ENCODE peak calls at places on chromosome 7, in five cellular contexts. J is body of pancreas, I is GM12865, Y is skeletal muscle cell, L is H7. E is an unnamed sample.

GRCh38 chr7:124784879-124785818 is 19.6 kb upstream of the GPR37 start:
- DNase-seq in Y (peak; percentile 10), I (peak; percentile 55), J (peak; percentile 70), L (peak; percentile 52), E (no peak)

GRCh38 chr7:6175642-6176041 is 96.8 kb downstream of the CYTH3 start:
- DNase-seq in L (no peak), J (no peak), I (no peak), Y (peak; percentile 30), E (no peak)

GRCh38 chr7:81791578-81792524 is 22.0 kb upstream of the HGF start:
- DNase-seq in I (peak; percentile 37), J (no peak), Y (no peak), L (no peak), E (no peak)

GRCh38 chr7:1725766-1726630 is 55.9 kb downstream of the ELFN1 start:
- DNase-seq in L (no peak), J (no peak), Y (no peak), I (no peak), E (no peak)

GRCh38 chr7:36308031-36308430 is 81.6 kb upstream of the ANLN start:
- DNase-seq in Y (no peak), I (no peak), L (no peak), J (no peak), E (no peak)

GRCh38 chr7:113085781-113086390 is 741 bp downstream of the GPR85 start:
- DNase-seq in J (no peak), I (no peak), Y (no peak), L (peak; percentile 1), E (no peak)

GRCh38 chr7:106139253-106140251 is 27.4 kb upstream of the SYPL1 start:
- DNase-seq in L (no peak), I (no peak), Y (peak; percentile 54), J (no peak), E (no peak)

GRCh38 chr7:108875139-108875538 is 305.5 kb downstream of the DNAJB9 start:
- DNase-seq in Y (peak; percentile 1), L (peak; percentile 41), J (no peak), I (peak; percentile 59), E (no peak)

GRCh38 chr7:41003031-41003925 is 699.6 kb downstream of the INHBA start:
- DNase-seq in I (peak; percentile 64), J (no peak), Y (no peak), L (peak; percentile 30), E (no peak)

GRCh38 chr7:34184466-34184865 is 279.1 kb downstream of the BMPER start:
- DNase-seq in Y (no peak), I (no peak), L (peak; percentile 41), J (no peak), E (no peak)

GRCh38 chr7:99197498-99197897 is 10.4 kb downstream of the KPNA7 start:
- DNase-seq in Y (no peak), L (no peak), J (no peak), I (no peak), E (no peak)

GRCh38 chr7:69622014-69622818 is 23.9 kb downstream of the AUTS2 start:
- DNase-seq in L (no peak), I (no peak), J (no peak), Y (no peak), E (no peak)

GRCh38 chr7:144606231-144606630 is 202.7 kb upstream of the NOBOX start:
- DNase-seq in Y (no peak), I (no peak), J (no peak), L (no peak), E (no peak)

GRCh38 chr7:6542368-6542767 is 8.9 kb downstream of the GRID2IP start:
- DNase-seq in L (no peak), Y (no peak), I (no peak), J (no peak), E (no peak)

GRCh38 chr7:36072620-36073019 is 80.4 kb upstream of the EEPD1 start:
- DNase-seq in I (no peak), Y (no peak), L (no peak), J (no peak), E (no peak)

GRCh38 chr7:91089382-91089963 is 174.8 kb upstream of the FZD1 start:
- DNase-seq in J (no peak), Y (no peak), I (peak; percentile 43), L (no peak), E (no peak)

GRCh38 chr7:3272691-3273141 is 28.3 kb upstream of the SDK1 start:
- DNase-seq in L (no peak), J (peak; percentile 16), I (no peak), Y (peak; percentile 53), E (no peak)

GRCh38 chr7:132756482-132756990 is 180.3 kb upstream of the PLXNA4 start:
- DNase-seq in L (no peak), Y (no peak), J (no peak), I (no peak), E (no peak)

GRCh38 chr7:132758983-132759382 is 182.7 kb upstream of the PLXNA4 start:
- DNase-seq in Y (no peak), I (no peak), J (no peak), L (no peak), E (no peak)

GRCh38 chr7:132752431-132752830 is 176.2 kb upstream of the PLXNA4 start:
- DNase-seq in Y (no peak), L (no peak), J (no peak), I (no peak), E (no peak)

GRCh38 chr7:132757778-132758177 is 181.5 kb upstream of the PLXNA4 start:
- DNase-seq in Y (no peak), I (no peak), J (no peak), L (no peak), E (no peak)

DNA sequence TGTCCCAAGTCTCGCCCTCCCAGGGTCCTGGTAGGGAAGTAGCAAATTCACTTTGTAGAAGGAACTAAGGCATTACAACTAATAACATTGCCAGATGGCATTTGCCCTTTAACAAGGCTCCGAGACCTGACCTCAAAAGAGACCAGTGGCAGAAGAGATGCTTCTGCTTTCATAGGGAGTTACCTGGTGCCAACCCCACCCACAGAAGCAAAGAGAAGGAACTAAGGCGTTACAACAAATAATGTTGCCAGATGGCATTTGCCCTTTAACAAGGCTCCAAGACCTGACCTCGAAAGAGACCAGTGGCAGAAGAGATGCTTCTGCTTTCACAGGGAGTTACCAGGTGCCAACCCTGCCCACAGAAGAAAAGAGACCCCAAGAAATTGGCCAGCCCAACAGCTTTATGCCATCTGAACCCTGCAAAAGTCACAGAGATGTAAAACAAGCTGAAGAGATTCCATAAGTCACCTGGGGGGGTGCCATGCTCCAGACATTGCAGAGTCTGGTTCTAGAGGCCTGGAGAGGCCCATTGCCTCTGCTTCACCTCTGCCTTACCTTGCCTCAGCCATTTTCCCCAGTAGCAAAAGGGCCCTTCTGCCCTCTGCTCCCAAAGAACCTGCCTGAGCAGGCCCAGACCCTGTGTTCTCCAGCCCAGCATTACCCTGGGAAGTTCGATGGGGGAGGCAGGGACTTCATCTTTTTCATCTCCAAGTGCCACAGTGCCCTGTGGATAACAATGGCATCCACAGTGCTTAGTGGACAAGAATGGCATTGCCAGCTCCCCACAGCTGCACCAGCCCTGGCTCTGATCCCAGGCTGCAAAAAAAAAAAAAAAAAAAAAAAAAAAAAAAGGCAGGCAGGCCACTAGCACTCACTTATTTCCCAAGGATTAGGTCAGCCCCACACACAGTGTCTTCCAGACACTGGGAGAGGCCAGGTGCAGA is 179.5 kb upstream of the PLXNA4 start:
- DNase-seq in I (no peak), L (no peak), Y (no peak), J (peak; percentile 18), E (no peak)
- H3K4me3 ChIP-seq in I (no peak overlapping the region), L (no peak overlapping the region), Y (no peak overlapping the region), J (no peak overlapping the region), E (no peak overlapping the region)

DNA sequence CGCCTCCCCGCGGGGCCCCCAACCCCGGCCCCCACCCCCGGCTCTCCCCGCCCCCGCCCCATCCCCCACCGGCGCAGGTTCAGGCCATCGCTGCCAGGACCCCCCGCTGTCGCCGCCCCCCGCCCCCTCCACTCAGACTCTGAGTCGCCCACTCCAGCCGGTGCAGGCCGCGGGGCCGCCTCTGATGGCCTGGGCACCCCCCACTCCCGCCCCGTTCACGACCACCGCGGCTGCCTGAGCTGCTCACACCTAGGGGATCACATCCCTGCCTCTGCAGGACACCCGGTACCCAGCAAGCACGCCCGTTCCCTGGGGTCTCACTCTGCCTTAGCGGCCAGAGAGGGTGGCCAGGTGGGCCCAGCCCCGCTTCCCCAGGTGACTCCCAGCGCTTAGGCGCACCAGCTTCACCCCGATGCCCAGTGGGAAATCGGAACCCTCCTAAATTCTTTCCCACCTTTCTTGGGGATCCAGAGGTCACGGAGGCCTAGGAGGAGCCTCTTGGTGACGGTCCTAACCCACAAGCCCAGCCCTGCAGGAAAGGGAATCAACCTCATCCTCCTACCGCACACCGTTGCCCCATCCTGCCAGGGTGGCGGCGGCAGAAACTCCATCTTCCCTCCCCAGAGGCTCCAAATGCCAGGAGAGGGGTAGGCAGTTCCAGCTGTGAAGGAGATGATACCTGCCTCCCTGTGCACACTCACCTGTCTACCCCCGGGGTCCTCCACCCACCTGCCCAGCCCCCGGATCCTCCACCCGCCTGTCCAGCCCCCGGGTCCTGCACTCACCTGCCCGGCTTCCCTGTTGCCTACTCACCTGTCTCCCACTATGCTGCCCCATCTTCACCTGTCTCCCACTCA is 13.7 kb upstream of the DNAAF5 start:
- DNase-seq in L (peak; percentile 70), I (no peak), J (no peak), Y (no peak), E (no peak)
- H3K4me3 ChIP-seq in L (peak overlapping the region; percentile 39), I (no peak overlapping the region), J (no peak overlapping the region), Y (peak overlapping the region; percentile 27), E (no peak overlapping the region)

GRCh38 chr7:45000096-45001032 is at the start of gene CCM2:
- DNase-seq in J (peak; percentile 53), Y (no peak), L (peak; percentile 98), I (peak; percentile 59), E (no peak)
- H3K4me3 ChIP-seq in J (peak within 1 kb of the TSS; percentile 78), Y (peak within 1 kb of the TSS; percentile 63), L (peak within 1 kb of the TSS; percentile 73), I (peak within 1 kb of the TSS; percentile 97), E (peak within 1 kb of the TSS; percentile 73)

GRCh38 chr7:24963218-24963617 is 16.8 kb downstream of the OSBPL3 start:
- DNase-seq in L (no peak), I (peak; percentile 74), Y (no peak), J (no peak), E (peak; percentile 60)
- H3K4me3 ChIP-seq in L (no peak overlapping the region), I (no peak overlapping the region), Y (no peak overlapping the region), J (no peak overlapping the region), E (no peak overlapping the region)

GRCh38 chr7:66423729-66424128 is 205.0 kb upstream of the KCTD7 start:
- DNase-seq in J (no peak), I (no peak), Y (no peak), L (no peak), E (no peak)

GRCh38 chr7:66418537-66418936 is 210.1 kb upstream of the KCTD7 start:
- DNase-seq in Y (no peak), L (no peak), I (no peak), J (no peak), E (no peak)

GRCh38 chr7:66426332-66426731 is 202.3 kb upstream of the KCTD7 start:
- DNase-seq in L (no peak), J (no peak), Y (no peak), I (no peak), E (no peak)

GRCh38 chr7:66419210-66419609 is 209.5 kb upstream of the KCTD7 start:
- DNase-seq in I (no peak), J (no peak), L (no peak), Y (no peak), E (no peak)

GRCh38 chr7:66421830-66422229 is 206.9 kb upstream of the KCTD7 start:
- DNase-seq in J (no peak), I (no peak), L (no peak), Y (no peak), E (no peak)
- H3K4me3 ChIP-seq in J (no peak overlapping the region), I (no peak overlapping the region), L (no peak overlapping the region), Y (no peak overlapping the region), E (no peak overlapping the region)

DNA sequence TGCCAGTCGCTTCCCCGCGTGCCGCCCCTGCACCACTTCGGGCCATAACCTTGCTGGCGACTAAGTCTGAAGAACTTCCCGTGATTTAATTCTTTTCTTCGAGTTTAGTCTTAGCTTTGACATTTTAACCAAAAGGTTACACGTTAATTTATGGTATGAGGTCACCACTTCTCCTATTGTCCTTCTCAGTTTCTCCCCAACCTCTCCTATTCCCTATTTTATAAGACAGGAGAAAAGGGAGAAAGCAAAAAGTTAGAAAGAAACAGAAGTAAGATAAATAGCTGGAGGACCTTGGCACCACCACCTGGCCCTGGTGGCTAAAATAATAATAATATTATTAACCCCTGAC is 129.3 kb downstream of the KBTBD2 start:
- DNase-seq in Y (no peak), J (no peak), L (no peak), I (no peak), E (no peak)
- H3K4me3 ChIP-seq in Y (peak overlapping the region; percentile 20), J (no peak overlapping the region), L (peak overlapping the region; percentile 26), I (no peak overlapping the region), E (peak overlapping the region; percentile 41)

E was measured in epithelial cell of proximal tubule.